ENCODE peak calls at places on chromosomes 1 and 21, in four cellular contexts. One of them, this sample, is unnamed.

GRCh38 chr1:230130172-230130944 is 63.3 kb downstream of the GALNT2 start:
- DNase-seq in MCF 10A: no peak
- DNase-seq in CD8-positive, alpha-beta T cell: no peak
- DNase-seq in LNCaP clone FGC: no peak
- DNase-seq in this sample: no peak

GRCh38 chr21:39696196-39696595 is 48.8 kb upstream of the IGSF5 start:
- DNase-seq in MCF 10A: no peak
- DNase-seq in CD8-positive, alpha-beta T cell: no peak
- DNase-seq in LNCaP clone FGC: no peak
- DNase-seq in this sample: no peak

GRCh38 chr21:45381865-45382697 is 22.9 kb upstream of the COL18A1 start:
- DNase-seq in MCF 10A: no peak
- DNase-seq in CD8-positive, alpha-beta T cell: no peak
- DNase-seq in LNCaP clone FGC: no peak
- DNase-seq in this sample: no peak

GRCh38 chr1:109567823-109568222 is 19.4 kb downstream of the GNAI3 start:
- DNase-seq in MCF 10A: no peak
- DNase-seq in CD8-positive, alpha-beta T cell: no peak
- DNase-seq in LNCaP clone FGC: no peak
- DNase-seq in this sample: no peak

GRCh38 chr21:35053356-35054096 is 4.4 kb upstream of the RUNX1 start:
- DNase-seq in MCF 10A: no peak
- DNase-seq in CD8-positive, alpha-beta T cell: no peak
- DNase-seq in LNCaP clone FGC: no peak
- DNase-seq in this sample: no peak

GRCh38 chr1:246597340-246597739 is 31.1 kb downstream of the CNST start:
- DNase-seq in MCF 10A: peak
- DNase-seq in CD8-positive, alpha-beta T cell: no peak
- DNase-seq in LNCaP clone FGC: peak
- DNase-seq in this sample: no peak

GRCh38 chr1:211829343-211830054 is 1.1 kb downstream of the LPGAT1 start:
- DNase-seq in MCF 10A: peak
- DNase-seq in CD8-positive, alpha-beta T cell: no peak
- DNase-seq in LNCaP clone FGC: no peak
- DNase-seq in this sample: no peak

GRCh38 chr1:161962094-161962887 is 61.4 kb downstream of the OLFML2B start:
- DNase-seq in MCF 10A: peak
- DNase-seq in CD8-positive, alpha-beta T cell: no peak
- DNase-seq in LNCaP clone FGC: no peak
- DNase-seq in this sample: no peak

GRCh38 chr1:19257178-19257914 is 5.7 kb downstream of the MRTO4 start:
- DNase-seq in MCF 10A: no peak
- DNase-seq in CD8-positive, alpha-beta T cell: no peak
- DNase-seq in LNCaP clone FGC: no peak
- DNase-seq in this sample: no peak

GRCh38 chr1:24027838-24028468 is 47.8 kb upstream of the SRSF10 start:
- DNase-seq in MCF 10A: peak
- DNase-seq in CD8-positive, alpha-beta T cell: no peak
- DNase-seq in LNCaP clone FGC: no peak
- DNase-seq in this sample: no peak

GRCh38 chr1:22952694-22953391 is 19.8 kb downstream of the LACTBL1 start:
- DNase-seq in MCF 10A: no peak
- DNase-seq in CD8-positive, alpha-beta T cell: no peak
- DNase-seq in LNCaP clone FGC: no peak
- DNase-seq in this sample: no peak

GRCh38 chr1:2228684-2229031 is 539 bp downstream of the SKI start:
- DNase-seq in MCF 10A: no peak
- DNase-seq in CD8-positive, alpha-beta T cell: no peak
- DNase-seq in LNCaP clone FGC: no peak
- DNase-seq in this sample: no peak

GRCh38 chr1:27726173-27726793 is 522 bp downstream of the FAM76A start:
- DNase-seq in MCF 10A: peak
- DNase-seq in CD8-positive, alpha-beta T cell: peak
- DNase-seq in LNCaP clone FGC: no peak
- DNase-seq in this sample: peak

GRCh38 chr1:20336105-20336605 is 45.5 kb downstream of the VWA5B1 start:
- DNase-seq in MCF 10A: no peak
- DNase-seq in CD8-positive, alpha-beta T cell: no peak
- DNase-seq in LNCaP clone FGC: no peak
- DNase-seq in this sample: no peak

GRCh38 chr1:155983191-155984023 is 5.1 kb upstream of the ARHGEF2 start:
- DNase-seq in MCF 10A: peak
- DNase-seq in CD8-positive, alpha-beta T cell: no peak
- DNase-seq in LNCaP clone FGC: no peak
- DNase-seq in this sample: peak

GRCh38 chr1:155079487-155080249 is 1.0 kb downstream of the EFNA3 start:
- DNase-seq in MCF 10A: no peak
- DNase-seq in CD8-positive, alpha-beta T cell: no peak
- DNase-seq in LNCaP clone FGC: no peak
- DNase-seq in this sample: no peak

GRCh38 chr1:84434756-84435142 is 36.5 kb downstream of the DNASE2B start:
- DNase-seq in MCF 10A: no peak
- DNase-seq in CD8-positive, alpha-beta T cell: no peak
- DNase-seq in LNCaP clone FGC: no peak
- DNase-seq in this sample: no peak

GRCh38 chr1:3011127-3011526 is 10.1 kb upstream of the ACTRT2 start:
- DNase-seq in MCF 10A: no peak
- DNase-seq in CD8-positive, alpha-beta T cell: no peak
- DNase-seq in LNCaP clone FGC: no peak
- DNase-seq in this sample: no peak

GRCh38 chr1:202106340-202107284 is 16.1 kb upstream of the GPR37L1 start:
- DNase-seq in MCF 10A: peak
- DNase-seq in CD8-positive, alpha-beta T cell: no peak
- DNase-seq in LNCaP clone FGC: no peak
- DNase-seq in this sample: peak

GRCh38 chr1:10539411-10540043 is 64.8 kb downstream of the PEX14 start:
- DNase-seq in MCF 10A: no peak
- DNase-seq in CD8-positive, alpha-beta T cell: no peak
- DNase-seq in LNCaP clone FGC: no peak
- DNase-seq in this sample: no peak

GRCh38 chr1:181417915-181418314 is 65.4 kb upstream of the CACNA1E start:
- DNase-seq in MCF 10A: no peak
- DNase-seq in CD8-positive, alpha-beta T cell: no peak
- DNase-seq in LNCaP clone FGC: no peak
- DNase-seq in this sample: no peak

GRCh38 chr1:89833183-89834077 is 12.6 kb downstream of the LRRC8D start:
- DNase-seq in MCF 10A: no peak
- DNase-seq in CD8-positive, alpha-beta T cell: no peak
- DNase-seq in LNCaP clone FGC: no peak
- DNase-seq in this sample: no peak

GRCh38 chr1:235246022-235246948 is 81.7 kb downstream of the ARID4B start:
- DNase-seq in MCF 10A: peak
- DNase-seq in CD8-positive, alpha-beta T cell: no peak
- DNase-seq in LNCaP clone FGC: peak
- DNase-seq in this sample: no peak

GRCh38 chr1:206801467-206801866 is 29.2 kb upstream of the IL10 start:
- DNase-seq in MCF 10A: no peak
- DNase-seq in CD8-positive, alpha-beta T cell: no peak
- DNase-seq in LNCaP clone FGC: no peak
- DNase-seq in this sample: no peak

GRCh38 chr1:162055062-162055461 is 14.4 kb upstream of the NOS1AP start:
- DNase-seq in MCF 10A: peak
- DNase-seq in CD8-positive, alpha-beta T cell: no peak
- DNase-seq in LNCaP clone FGC: no peak
- DNase-seq in this sample: no peak

GRCh38 chr21:29365636-29366305 is 67.0 kb downstream of the BACH1 start:
- DNase-seq in MCF 10A: no peak
- DNase-seq in CD8-positive, alpha-beta T cell: no peak
- DNase-seq in LNCaP clone FGC: no peak
- DNase-seq in this sample: no peak

GRCh38 chr21:29359718-29360117 is 61.0 kb downstream of the BACH1 start:
- DNase-seq in MCF 10A: no peak
- DNase-seq in CD8-positive, alpha-beta T cell: no peak
- DNase-seq in LNCaP clone FGC: no peak
- DNase-seq in this sample: no peak

GRCh38 chr21:29362758-29363157 is 64.0 kb downstream of the BACH1 start:
- DNase-seq in MCF 10A: no peak
- DNase-seq in CD8-positive, alpha-beta T cell: no peak
- DNase-seq in LNCaP clone FGC: no peak
- DNase-seq in this sample: no peak

GRCh38 chr21:29366532-29366931 is 67.8 kb downstream of the BACH1 start:
- DNase-seq in MCF 10A: no peak
- DNase-seq in CD8-positive, alpha-beta T cell: no peak
- DNase-seq in LNCaP clone FGC: no peak
- DNase-seq in this sample: no peak

GRCh38 chr21:29360799-29361765 is 62.4 kb downstream of the BACH1 start:
- DNase-seq in MCF 10A: no peak
- DNase-seq in CD8-positive, alpha-beta T cell: no peak
- DNase-seq in LNCaP clone FGC: no peak
- DNase-seq in this sample: no peak
- TF ChIP-seq CTCF in MCF 10A: no peak
- TF ChIP-seq CTCF in CD8-positive, alpha-beta T cell: peak
- TF ChIP-seq CTCF in LNCaP clone FGC: peak
- TF ChIP-seq CTCF in this sample: peak

GRCh38 chr1:100349276-100349675 is 3.0 kb upstream of the CDC14A start:
- DNase-seq in MCF 10A: no peak
- DNase-seq in CD8-positive, alpha-beta T cell: no peak
- DNase-seq in LNCaP clone FGC: no peak
- DNase-seq in this sample: no peak

GRCh38 chr1:100350787-100351094 is 1.6 kb upstream of the CDC14A start:
- DNase-seq in MCF 10A: no peak
- DNase-seq in CD8-positive, alpha-beta T cell: no peak
- DNase-seq in LNCaP clone FGC: no peak
- DNase-seq in this sample: no peak

GRCh38 chr1:100352267-100353072 is at the start of gene CDC14A:
- DNase-seq in MCF 10A: peak
- DNase-seq in CD8-positive, alpha-beta T cell: peak
- DNase-seq in LNCaP clone FGC: peak
- DNase-seq in this sample: peak

GRCh38 chr1:100353073-100353801 is 931 bp downstream of the CDC14A start:
- DNase-seq in MCF 10A: no peak
- DNase-seq in CD8-positive, alpha-beta T cell: peak
- DNase-seq in LNCaP clone FGC: no peak
- DNase-seq in this sample: no peak

DNA sequence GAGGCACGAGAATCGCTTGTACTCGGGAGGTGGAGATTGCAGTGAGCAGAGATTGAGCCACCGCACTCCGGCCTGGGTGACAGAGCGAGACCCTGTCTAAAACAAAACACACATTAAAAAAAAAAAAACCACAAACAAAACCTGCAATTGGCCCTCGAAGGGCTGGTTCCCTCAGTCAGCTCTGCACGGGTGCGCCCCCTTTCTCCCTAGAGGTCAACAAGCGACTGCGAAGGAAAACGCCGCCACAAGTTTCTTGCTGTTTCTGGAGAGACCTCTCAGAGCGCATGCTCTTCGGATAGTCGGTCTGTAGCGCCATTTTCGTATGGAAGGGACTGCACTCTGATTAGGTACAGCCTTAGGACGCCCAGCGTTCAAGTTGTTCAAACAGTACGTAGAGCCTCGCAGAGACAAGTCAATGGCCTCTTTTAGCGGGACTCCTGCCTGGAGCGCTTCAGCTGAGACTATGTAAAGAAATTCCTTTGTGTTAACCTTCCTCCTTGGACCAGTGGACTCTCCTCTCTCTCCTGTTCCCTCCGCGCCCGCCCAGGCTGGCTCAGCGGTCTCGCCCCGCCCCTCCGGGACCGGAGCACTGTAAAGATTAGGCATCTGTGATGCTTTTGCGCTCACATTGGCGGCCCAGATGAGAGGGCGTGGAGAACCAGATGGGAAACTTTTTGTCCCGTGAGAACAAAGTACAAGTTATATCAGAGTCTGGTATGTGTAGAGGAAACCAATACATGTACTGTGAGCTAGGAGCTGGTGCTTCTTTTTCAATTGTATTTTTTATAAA is 1.0 kb upstream of the CDC14A start:
- DNase-seq in MCF 10A: peak
- DNase-seq in CD8-positive, alpha-beta T cell: peak
- DNase-seq in LNCaP clone FGC: peak
- DNase-seq in this sample: peak
- TF ChIP-seq CTCF in MCF 10A: peak
- TF ChIP-seq CTCF in CD8-positive, alpha-beta T cell: no peak
- TF ChIP-seq CTCF in LNCaP clone FGC: peak
- TF ChIP-seq CTCF in this sample: peak

GRCh38 chr21:42495765-42496119 is 282 bp downstream of the RSPH1 start:
- DNase-seq in MCF 10A: no peak
- DNase-seq in CD8-positive, alpha-beta T cell: no peak
- DNase-seq in LNCaP clone FGC: no peak
- DNase-seq in this sample: no peak
- TF ChIP-seq CTCF in MCF 10A: no peak
- TF ChIP-seq CTCF in CD8-positive, alpha-beta T cell: no peak
- TF ChIP-seq CTCF in LNCaP clone FGC: no peak
- TF ChIP-seq CTCF in this sample: no peak

GRCh38 chr1:55718758-55719671 is 503.9 kb upstream of the USP24 start:
- DNase-seq in MCF 10A: peak
- DNase-seq in CD8-positive, alpha-beta T cell: no peak
- DNase-seq in LNCaP clone FGC: no peak
- DNase-seq in this sample: no peak
- TF ChIP-seq CTCF in MCF 10A: no peak
- TF ChIP-seq CTCF in CD8-positive, alpha-beta T cell: no peak
- TF ChIP-seq CTCF in LNCaP clone FGC: no peak
- TF ChIP-seq CTCF in this sample: no peak

This sample was measured in D721Med.